ENCODE peak calls at places on chromosome 19, in five cellular contexts. One of them, this sample, is unnamed.
A peak's percentile ranks its signal among the peaks of the same experiment; 100 is the strongest.

GRCh38 chr19:3982701-3983541 is 2.3 kb downstream of the EEF2 start:
- DNase-seq in glutamatergic neuron: no peak
- DNase-seq in NCI-H2171 treated with DMSO at 0.1 percent for 48 hours: no peak
- DNase-seq in HEK293T: no peak
- DNase-seq in naive B cell: no peak
- DNase-seq in this sample: no peak

GRCh38 chr19:33216198-33216830 is 9.3 kb downstream of the SLC7A10 start:
- DNase-seq in glutamatergic neuron: no peak
- DNase-seq in NCI-H2171 treated with DMSO at 0.1 percent for 48 hours: no peak
- DNase-seq in HEK293T: no peak
- DNase-seq in naive B cell: no peak
- DNase-seq in this sample: no peak

GRCh38 chr19:48135411-48135810 is 24.8 kb upstream of the PLA2G4C start:
- DNase-seq in glutamatergic neuron: no peak
- DNase-seq in NCI-H2171 treated with DMSO at 0.1 percent for 48 hours: no peak
- DNase-seq in HEK293T: no peak
- DNase-seq in naive B cell: no peak
- DNase-seq in this sample: no peak

GRCh38 chr19:55358943-55359908 is 3.8 kb downstream of the GARIN5B start:
- DNase-seq in glutamatergic neuron: no peak
- DNase-seq in NCI-H2171 treated with DMSO at 0.1 percent for 48 hours: peak; percentile 97
- DNase-seq in HEK293T: no peak
- DNase-seq in naive B cell: no peak
- DNase-seq in this sample: no peak

GRCh38 chr19:10315335-10316214 is at the start of gene FDX2:
- DNase-seq in glutamatergic neuron: peak; percentile 94
- DNase-seq in NCI-H2171 treated with DMSO at 0.1 percent for 48 hours: peak; percentile 91
- DNase-seq in HEK293T: peak; percentile 91
- DNase-seq in naive B cell: peak; percentile 83
- DNase-seq in this sample: peak; percentile 86

GRCh38 chr19:10968527-10969081 is 7.8 kb downstream of the SMARCA4 start:
- DNase-seq in glutamatergic neuron: no peak
- DNase-seq in NCI-H2171 treated with DMSO at 0.1 percent for 48 hours: peak; percentile 24
- DNase-seq in HEK293T: no peak
- DNase-seq in naive B cell: peak; percentile 39
- DNase-seq in this sample: peak; percentile 65

GRCh38 chr19:3607398-3608078 is 863 bp upstream of the TBXA2R start:
- DNase-seq in glutamatergic neuron: no peak
- DNase-seq in NCI-H2171 treated with DMSO at 0.1 percent for 48 hours: no peak
- DNase-seq in HEK293T: no peak
- DNase-seq in naive B cell: no peak
- DNase-seq in this sample: no peak

GRCh38 chr19:12769689-12770088 is 5.7 kb downstream of the HOOK2 start:
- DNase-seq in glutamatergic neuron: peak; percentile 69
- DNase-seq in NCI-H2171 treated with DMSO at 0.1 percent for 48 hours: no peak
- DNase-seq in HEK293T: no peak
- DNase-seq in naive B cell: no peak
- DNase-seq in this sample: no peak

GRCh38 chr19:16660763-16661479 is at the start of gene TMEM38A:
- DNase-seq in glutamatergic neuron: peak; percentile 54
- DNase-seq in NCI-H2171 treated with DMSO at 0.1 percent for 48 hours: peak; percentile 26
- DNase-seq in HEK293T: peak; percentile 30
- DNase-seq in naive B cell: peak; percentile 55
- DNase-seq in this sample: peak; percentile 65

GRCh38 chr19:52535831-52536800 is 8.6 kb downstream of the ZNF808 start:
- DNase-seq in glutamatergic neuron: peak; percentile 97
- DNase-seq in NCI-H2171 treated with DMSO at 0.1 percent for 48 hours: no peak
- DNase-seq in HEK293T: no peak
- DNase-seq in naive B cell: peak; percentile 72
- DNase-seq in this sample: peak; percentile 92

This sample was measured in GM06990.